ENCODE peak calls at places on chromosomes 11 and 22, in nine cellular contexts. V, N, M, G, X, T, L, I and H are unnamed samples.

GRCh38 chr11:81989093-81989492 is 744.6 kb downstream of the FAM181B start:
- DNase-seq in T (no peak), X (no peak), I (no peak), L (peak), N (no peak), M (no peak), V (no peak), G (no peak), H (no peak)

GRCh38 chr22:23722168-23722567 is 28.7 kb downstream of the ZNF70 start:
- DNase-seq in T (no peak), G (no peak), M (no peak), X (no peak), L (no peak), I (no peak), N (no peak), V (no peak), H (no peak)

GRCh38 chr11:123532131-123532530 is 102.1 kb downstream of the GRAMD1B start:
- DNase-seq in L (no peak), G (no peak), X (no peak), T (no peak), N (peak), V (no peak), M (no peak), I (no peak), H (no peak)

GRCh38 chr11:122656631-122657101 is 1.1 kb downstream of the UBASH3B start:
- DNase-seq in N (peak), X (peak), I (peak), L (peak), G (peak), M (peak), T (no peak), V (peak), H (no peak)

GRCh38 chr11:6357222-6357621 is 33.1 kb upstream of the SMPD1 start:
- DNase-seq in G (no peak), V (peak), T (peak), I (no peak), M (no peak), L (peak), X (no peak), N (peak), H (no peak)

GRCh38 chr22:48819232-48819631 is 1008.4 kb downstream of the BRD1 start:
- DNase-seq in X (no peak), T (no peak), V (no peak), L (no peak), I (no peak), N (no peak), G (peak), M (no peak), H (no peak)

GRCh38 chr11:57126766-57127400 is 54.9 kb upstream of the LRRC55 start:
- DNase-seq in V (no peak), G (no peak), X (no peak), N (no peak), L (no peak), M (no peak), I (no peak), T (no peak), H (no peak)

GRCh38 chr11:30816959-30817880 is 231.1 kb upstream of the MPPED2 start:
- DNase-seq in I (no peak), X (no peak), V (no peak), G (no peak), N (no peak), T (no peak), L (no peak), M (no peak), H (no peak)

GRCh38 chr11:71452354-71453020 is 516 bp upstream of the NADSYN1 start:
- DNase-seq in V (peak), N (peak), G (no peak), M (peak), I (peak), L (peak), X (no peak), T (peak), H (peak)

GRCh38 chr22:20091690-20092476 is 11.8 kb downstream of the DGCR8 start:
- DNase-seq in T (no peak), X (no peak), G (no peak), M (no peak), I (no peak), V (no peak), N (no peak), L (no peak), H (no peak)

GRCh38 chr22:50532353-50532700 is 2.5 kb upstream of the TYMP start:
- DNase-seq in I (no peak), N (peak), G (no peak), X (no peak), T (no peak), L (no peak), M (no peak), V (peak), H (no peak)

GRCh38 chr22:50530857-50531545 is 1.2 kb upstream of the TYMP start:
- DNase-seq in I (peak), X (no peak), V (peak), N (peak), G (peak), M (peak), T (peak), L (peak), H (no peak)

GRCh38 chr22:50532824-50533344 is 3.1 kb upstream of the TYMP start:
- DNase-seq in G (no peak), N (peak), L (no peak), T (no peak), V (no peak), M (no peak), X (no peak), I (no peak), H (no peak)

GRCh38 chr22:50530280-50530856 is 556 bp upstream of the TYMP start:
- DNase-seq in T (peak), I (peak), X (no peak), V (peak), M (peak), N (no peak), L (peak), G (peak), H (no peak)

DNA sequence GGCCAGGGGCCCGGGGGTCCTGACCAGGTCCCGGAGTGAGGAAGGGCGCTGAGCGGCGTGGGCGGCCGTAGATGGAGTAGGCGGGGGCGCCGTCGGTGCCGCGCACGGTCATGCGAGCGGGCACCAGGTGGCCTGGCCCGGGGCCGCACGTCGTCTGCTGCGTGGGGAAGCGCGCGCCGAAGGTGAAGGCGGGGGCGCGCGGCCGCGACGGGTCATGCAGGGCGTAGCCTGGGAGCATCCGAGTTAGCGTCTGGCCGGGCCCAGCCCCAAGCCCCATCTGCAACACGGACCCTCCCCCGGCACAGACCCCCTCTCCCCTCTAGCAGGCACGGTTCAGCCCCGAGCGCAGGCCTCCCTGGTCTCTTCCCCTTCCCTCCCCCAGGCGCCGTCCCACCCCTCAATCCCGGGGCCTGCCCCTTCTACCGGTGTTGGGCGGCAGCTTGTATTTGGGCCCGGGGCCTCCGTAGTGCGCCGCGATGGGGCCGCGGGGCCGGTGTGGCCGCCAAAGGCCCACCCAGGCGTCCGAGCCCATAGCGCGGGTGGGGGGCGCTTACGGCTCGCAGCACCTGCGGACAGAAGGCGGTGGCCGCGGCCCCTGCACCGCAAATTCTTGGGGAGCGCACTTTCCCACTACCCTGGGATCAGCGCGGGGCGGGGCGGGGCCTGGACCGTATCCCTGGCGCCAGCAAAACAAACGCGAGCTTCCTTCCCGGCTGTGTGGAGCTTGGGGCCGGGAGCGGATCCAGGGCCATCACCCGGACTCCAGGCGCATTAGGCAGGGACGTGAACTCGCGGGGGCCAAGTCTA is 1.9 kb upstream of the TYMP start:
- DNase-seq in I (peak), L (peak), M (peak), N (peak), X (no peak), V (peak), T (peak), G (peak), H (peak)
- H3K27ac ChIP-seq in I (peak), L (no peak), M (peak), N (peak), X (no peak), V (peak), T (no peak), G (peak), H (peak)

DNA sequence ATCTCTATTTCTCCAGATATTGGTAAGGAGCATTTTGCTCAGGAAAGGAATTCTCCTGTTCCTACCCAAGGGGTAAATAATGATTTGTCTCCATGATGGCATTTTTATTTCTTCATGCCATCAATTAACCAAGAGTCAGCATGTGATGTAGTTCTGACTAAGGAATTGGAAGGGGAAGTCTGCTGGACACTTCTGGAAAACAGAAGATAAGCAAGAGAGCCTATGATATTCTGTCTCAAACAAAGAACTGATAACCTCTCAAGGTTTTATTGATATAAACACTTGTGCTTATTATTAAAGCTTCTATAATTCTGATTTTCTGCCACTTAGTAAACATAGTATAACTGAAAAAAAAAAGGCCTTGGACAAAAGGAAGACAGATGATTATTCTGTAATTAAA is 673.0 kb upstream of the CHORDC1 start:
- DNase-seq in T (no peak), N (no peak), V (no peak), G (no peak), M (no peak), I (no peak), X (no peak), L (no peak), H (no peak)
- H3K27ac ChIP-seq in T (no peak), N (no peak), V (no peak), G (no peak), M (no peak), I (no peak), X (no peak), L (no peak), H (no peak)

GRCh38 chr11:67665537-67666302 is 8.7 kb downstream of the ALDH3B2 start:
- DNase-seq in N (no peak), T (no peak), M (no peak), X (no peak), V (no peak), I (peak), L (no peak), G (no peak), H (no peak)
- H3K27ac ChIP-seq in N (no peak), T (no peak), M (no peak), X (no peak), V (no peak), I (no peak), L (no peak), G (no peak), H (no peak)

GRCh38 chr22:43150731-43151206 is 590 bp upstream of the TSPO start:
- DNase-seq in X (no peak), L (no peak), T (no peak), G (no peak), N (no peak), V (no peak), I (no peak), M (no peak), H (no peak)

GRCh38 chr22:43152001-43152354 is 619 bp downstream of the TSPO start:
- DNase-seq in M (no peak), G (no peak), X (no peak), V (no peak), T (no peak), N (no peak), L (no peak), I (no peak), H (no peak)

GRCh38 chr22:43151251-43152000 is at the start of gene TSPO:
- DNase-seq in N (peak), L (peak), X (peak), G (peak), I (peak), M (peak), V (peak), T (peak), H (peak)

GRCh38 chr22:43147821-43148220 is 3.5 kb upstream of the TSPO start:
- DNase-seq in T (no peak), G (no peak), X (no peak), N (no peak), I (no peak), M (no peak), L (no peak), V (no peak), H (no peak)

DNA sequence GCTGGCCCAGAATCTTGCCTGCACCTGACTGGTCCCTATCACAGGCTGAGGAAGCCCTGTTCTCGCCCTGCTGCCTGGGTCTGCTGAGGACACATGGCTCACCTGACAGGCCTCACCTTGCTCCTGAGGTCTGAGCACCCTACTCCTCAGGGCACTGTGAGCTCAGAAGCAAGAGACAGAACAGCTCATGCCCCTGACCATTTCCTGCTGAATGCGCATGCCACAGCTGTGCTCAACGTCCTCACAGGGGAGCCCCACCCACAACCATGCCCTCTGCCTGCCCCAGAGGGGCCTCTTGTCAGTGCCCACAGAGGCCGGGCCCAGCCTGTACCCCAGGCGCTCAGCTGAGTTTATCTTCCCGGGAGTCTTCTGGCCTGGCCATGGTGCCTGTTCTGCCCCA is 2.8 kb upstream of the TSPO start:
- DNase-seq in L (no peak), X (no peak), T (no peak), G (no peak), I (no peak), N (no peak), M (no peak), V (no peak), H (no peak)
- H3K27ac ChIP-seq in L (no peak), X (no peak), T (no peak), G (no peak), I (peak), N (peak), M (no peak), V (no peak), H (peak)

DNA sequence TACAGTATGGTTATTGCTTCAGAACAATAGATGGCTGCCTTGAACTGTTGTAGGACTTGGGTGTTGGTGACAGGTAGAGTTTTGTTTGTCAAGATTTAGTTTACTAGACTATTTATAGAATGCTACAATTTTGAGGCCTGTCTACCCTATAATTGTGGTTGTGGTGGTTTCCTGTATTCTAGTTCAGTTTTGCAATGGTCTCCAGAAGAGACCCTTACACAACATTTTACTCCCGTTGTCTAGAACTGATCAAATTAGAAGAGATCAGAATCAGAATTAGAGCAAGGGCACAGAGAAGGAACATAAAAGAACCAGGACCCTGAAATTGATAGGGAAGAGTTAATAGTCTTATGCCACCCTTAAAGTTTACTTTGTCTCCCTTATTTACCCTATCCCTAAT is 11.2 kb upstream of the PHLDB1 start:
- DNase-seq in V (no peak), I (no peak), M (no peak), T (no peak), N (no peak), G (no peak), L (no peak), X (no peak), H (no peak)
- H3K27ac ChIP-seq in V (no peak), I (no peak), M (no peak), T (no peak), N (no peak), G (no peak), L (no peak), X (no peak), H (peak)

GRCh38 chr22:33882991-33883390 is 37.3 kb downstream of the LARGE1 start:
- DNase-seq in T (no peak), I (no peak), M (no peak), G (no peak), N (no peak), X (no peak), V (no peak), L (no peak), H (no peak)
- H3K27ac ChIP-seq in T (no peak), I (no peak), M (no peak), G (no peak), N (no peak), X (no peak), V (no peak), L (no peak), H (no peak)

DNA sequence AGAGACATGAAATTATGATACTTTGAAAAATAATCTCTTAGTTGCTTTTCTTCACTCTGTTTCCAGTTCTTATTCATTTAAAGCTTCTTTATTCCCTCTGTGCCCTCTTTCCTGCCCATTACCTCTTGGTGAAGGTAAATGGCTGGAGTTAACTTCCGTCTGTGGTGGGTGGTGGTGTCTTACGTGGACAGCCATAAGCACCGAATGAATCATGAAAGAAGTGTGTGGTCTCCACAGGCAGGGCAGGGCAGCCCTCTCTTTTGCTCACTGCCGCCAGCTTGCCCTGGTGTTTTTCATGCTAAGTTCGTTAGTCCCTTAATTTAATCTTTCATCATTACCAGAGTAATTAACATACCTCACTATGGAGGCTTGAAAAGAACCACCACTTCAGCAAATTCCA is 98.7 kb upstream of the SORL1-AS1 start:
- DNase-seq in T (no peak), L (no peak), M (no peak), I (no peak), N (no peak), V (no peak), G (no peak), X (no peak), H (no peak)
- H3K27ac ChIP-seq in T (no peak), L (no peak), M (no peak), I (no peak), N (no peak), V (no peak), G (no peak), X (no peak), H (no peak)

DNA sequence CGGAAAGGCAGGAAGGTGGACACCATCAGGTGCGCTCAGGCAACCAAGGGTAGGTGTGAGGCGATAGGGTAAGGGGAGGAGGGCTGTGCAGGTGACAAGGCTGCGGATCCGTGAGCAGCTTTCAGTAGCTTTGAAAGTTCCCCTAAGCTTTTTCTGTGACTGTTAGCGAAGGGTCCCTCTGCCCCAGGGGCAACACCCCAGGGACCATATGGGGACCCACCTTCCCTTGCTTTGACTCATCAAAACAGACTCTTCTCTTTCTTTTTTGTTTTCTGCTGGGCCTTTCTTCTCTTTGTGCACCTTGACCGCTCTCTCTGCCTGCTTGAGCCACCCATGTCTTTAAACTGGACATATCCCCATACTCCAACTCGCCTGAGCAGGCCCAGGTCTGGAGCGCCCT is 136.9 kb downstream of the FEZ1 start:
- DNase-seq in X (no peak), V (no peak), L (no peak), I (no peak), T (no peak), G (no peak), M (no peak), N (no peak), H (no peak)
- H3K27ac ChIP-seq in X (no peak), V (no peak), L (no peak), I (no peak), T (no peak), G (no peak), M (no peak), N (no peak), H (no peak)

DNA sequence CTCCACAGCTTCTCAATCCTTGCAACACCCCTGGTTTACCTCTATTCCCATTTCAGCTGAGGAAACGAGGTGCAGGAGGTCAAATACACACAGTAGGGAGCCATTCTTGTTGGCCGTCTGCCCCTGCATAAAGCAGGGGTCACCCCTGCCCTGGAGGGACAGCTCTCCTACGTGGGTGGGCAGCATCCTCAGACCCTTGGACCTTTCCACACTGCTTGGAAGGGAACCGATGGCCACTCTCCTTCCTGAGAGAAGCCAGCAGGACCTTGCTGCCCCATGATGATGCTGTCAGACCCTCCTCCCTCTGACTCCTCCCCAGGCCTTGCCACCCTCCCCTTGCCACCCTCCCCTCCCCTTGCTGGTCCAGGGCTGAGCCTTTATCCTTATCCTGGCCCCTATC is 121.1 kb upstream of the SYT13 start:
- DNase-seq in N (no peak), L (no peak), X (no peak), T (no peak), I (peak), G (no peak), V (no peak), M (no peak), H (no peak)
- H3K27ac ChIP-seq in N (no peak), L (no peak), X (no peak), T (no peak), I (no peak), G (no peak), V (no peak), M (no peak), H (no peak)